ENCODE peak calls at places on chromosomes 5 and 9, in ten cellular contexts. E, N, F, V, D, H, Z, X, A and L are unnamed samples.

GRCh38 chr5:32090026-32090754 is 83.9 kb downstream of the GOLPH3 start:
- DNase-seq in E (no peak), V (no peak), F (no peak), A (no peak), X (no peak), H (no peak), Z (no peak), D (no peak), N (no peak), L (no peak)

GRCh38 chr9:104907278-104907951 is 20.5 kb downstream of the ABCA1 start:
- DNase-seq in E (no peak), D (peak; percentile 88), X (no peak), V (peak; percentile 74), N (no peak), H (peak; percentile 82), A (no peak), Z (no peak), F (no peak), L (no peak)

GRCh38 chr5:76403963-76404693 is 1.0 kb downstream of the IQGAP2 start:
- DNase-seq in Z (peak; percentile 6), H (peak; percentile 2), E (peak; percentile 28), N (peak; percentile 80), D (no peak), A (peak; percentile 66), X (peak; percentile 79), F (peak; percentile 46), V (no peak), L (peak; percentile 39)

GRCh38 chr5:26805076-26805475 is 233.3 kb downstream of the CDH9 start:
- DNase-seq in H (no peak), F (no peak), E (no peak), Z (no peak), N (no peak), V (no peak), D (no peak), X (no peak), A (no peak), L (no peak)

GRCh38 chr9:129176786-129177442 is 1.1 kb downstream of the IER5L start:
- DNase-seq in D (peak; percentile 49), E (peak; percentile 57), F (peak; percentile 42), A (peak; percentile 35), Z (no peak), X (peak; percentile 75), N (no peak), V (peak; percentile 48), H (peak; percentile 64), L (no peak)

GRCh38 chr5:112642885-112643284 is 94.8 kb upstream of the APC start:
- DNase-seq in H (no peak), E (no peak), N (no peak), A (no peak), V (no peak), Z (no peak), X (no peak), F (no peak), D (no peak), L (no peak)

GRCh38 chr5:124411089-124411488 is 335.4 kb downstream of the ZNF608 start:
- DNase-seq in E (no peak), H (peak; percentile 39), X (no peak), N (no peak), A (no peak), F (no peak), D (peak; percentile 44), Z (no peak), V (no peak), L (no peak)

GRCh38 chr9:4421847-4422246 is 68.4 kb upstream of the SLC1A1 start:
- DNase-seq in N (no peak), X (no peak), V (no peak), A (no peak), F (no peak), E (no peak), H (no peak), Z (no peak), D (no peak), L (no peak)

GRCh38 chr9:115551396-115551795 is 433.4 kb upstream of the TNC start:
- DNase-seq in N (no peak), E (no peak), A (no peak), H (peak; percentile 78), V (no peak), X (no peak), F (no peak), D (peak; percentile 17), Z (no peak), L (no peak)

GRCh38 chr9:93037476-93037971 is 21.0 kb upstream of the SUSD3 start:
- DNase-seq in F (no peak), E (no peak), X (no peak), Z (no peak), D (no peak), N (no peak), V (no peak), H (no peak), A (no peak), L (no peak)

GRCh38 chr9:19788152-19788551 is 685 bp downstream of the SLC24A2 start:
- DNase-seq in H (no peak), D (no peak), Z (no peak), A (no peak), F (no peak), X (peak; percentile 83), E (peak; percentile 27), N (no peak), V (no peak), L (no peak)

GRCh38 chr9:114738581-114739316 is 56.8 kb upstream of the TEX48 start:
- DNase-seq in H (peak; percentile 92), V (peak; percentile 52), N (peak; percentile 69), F (peak; percentile 82), X (peak; percentile 77), E (peak; percentile 71), D (peak; percentile 89), A (peak; percentile 56), Z (peak; percentile 71), L (no peak)

GRCh38 chr9:99255651-99256050 is 33.6 kb downstream of the SEC61B start:
- DNase-seq in E (no peak), N (no peak), D (no peak), H (no peak), V (no peak), X (no peak), A (no peak), Z (no peak), F (no peak), L (no peak)

GRCh38 chr9:135910757-135911156 is 3.4 kb upstream of the CAMSAP1 start:
- DNase-seq in V (no peak), A (no peak), F (no peak), D (no peak), Z (no peak), E (no peak), X (no peak), N (no peak), H (no peak), L (no peak)

GRCh38 chr9:135910197-135910596 is 2.9 kb upstream of the CAMSAP1 start:
- DNase-seq in V (no peak), H (no peak), A (no peak), E (no peak), N (no peak), Z (no peak), D (no peak), F (no peak), X (no peak), L (no peak)

GRCh38 chr9:135916998-135917397 is 9.7 kb upstream of the CAMSAP1 start:
- DNase-seq in N (no peak), D (no peak), A (no peak), H (no peak), V (no peak), X (no peak), F (no peak), E (no peak), Z (no peak), L (no peak)

GRCh38 chr9:135919318-135919717 is 12.0 kb upstream of the CAMSAP1 start:
- DNase-seq in A (no peak), F (no peak), X (no peak), V (no peak), E (no peak), D (no peak), Z (no peak), H (no peak), N (no peak), L (no peak)

DNA sequence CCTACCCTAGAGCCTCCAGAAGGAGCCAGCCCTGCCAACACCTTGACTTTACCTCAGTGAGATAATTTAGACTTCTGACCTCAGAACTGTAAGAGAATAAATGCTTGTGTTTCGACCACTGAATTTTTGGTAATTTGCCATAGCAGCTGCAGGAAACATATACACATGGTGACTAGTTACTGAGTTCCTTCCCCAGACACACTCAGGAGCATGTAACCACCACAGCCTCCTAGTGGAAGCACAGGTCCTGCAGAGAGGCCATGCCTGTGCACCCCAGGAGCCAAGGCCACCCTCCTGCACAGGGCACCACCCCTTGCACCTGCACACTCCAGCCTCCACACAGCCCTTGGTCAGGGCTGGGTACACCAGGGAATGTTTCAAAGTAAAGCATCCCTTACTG is 7.6 kb upstream of the CAMSAP1 start:
- DNase-seq in D (peak; percentile 90), V (no peak), A (no peak), H (peak; percentile 21), N (no peak), F (no peak), Z (no peak), E (no peak), X (no peak), L (no peak)
- TF ChIP-seq CTCF in D (peak; percentile 23), V (no peak), A (no peak), H (no peak), N (no peak), F (no peak), Z (no peak), E (no peak), X (no peak), L (no peak)

GRCh38 chr5:82885657-82886389 is 191.4 kb downstream of the TMEM167A start:
- DNase-seq in D (peak; percentile 20), A (no peak), E (no peak), H (peak; percentile 25), N (peak; percentile 46), V (no peak), F (no peak), X (no peak), Z (peak; percentile 4), L (no peak)
- TF ChIP-seq CTCF in D (no peak), A (no peak), E (no peak), H (no peak), N (no peak), V (no peak), F (no peak), X (no peak), Z (peak; percentile 45), L (no peak)

DNA sequence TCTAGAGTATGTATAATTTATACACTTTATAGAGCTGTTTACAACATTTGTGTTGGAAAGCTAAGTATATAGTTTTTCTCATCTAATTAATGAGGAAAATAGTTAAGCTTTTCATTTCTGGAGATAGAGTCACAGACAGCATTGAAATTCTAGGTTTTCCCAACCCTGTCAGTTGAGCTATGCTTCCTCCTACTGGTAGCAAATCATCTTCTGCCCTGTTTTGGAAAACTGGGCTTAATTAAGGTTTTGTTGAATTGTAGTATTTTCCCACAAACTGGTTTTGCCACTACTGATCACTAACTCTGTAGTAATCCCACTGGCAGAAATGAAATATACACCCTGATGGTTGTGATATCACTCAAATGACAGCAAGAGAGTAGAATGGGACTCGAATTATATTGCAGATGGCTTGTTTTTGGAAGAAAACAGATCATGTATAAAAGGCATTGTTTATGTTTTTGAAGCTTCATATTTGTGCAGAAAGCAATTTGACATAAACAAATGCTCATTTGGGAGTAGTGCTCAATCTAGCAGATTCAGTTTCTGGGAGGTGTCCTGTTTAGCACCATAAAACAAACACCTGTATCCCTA is 46.6 kb downstream of the CD180 start:
- DNase-seq in A (no peak), N (no peak), X (no peak), H (peak; percentile 64), Z (no peak), V (no peak), D (peak; percentile 48), E (no peak), F (no peak), L (no peak)
- TF ChIP-seq CTCF in A (peak; percentile 36), N (no peak), X (peak; percentile 60), H (peak; percentile 55), Z (peak; percentile 59), V (peak; percentile 46), D (peak; percentile 79), E (no peak), F (no peak), L (no peak)

GRCh38 chr5:115098041-115098702 is 71.5 kb downstream of the TRIM36 start:
- DNase-seq in Z (peak; percentile 44), X (peak; percentile 61), F (no peak), E (peak; percentile 30), A (no peak), V (no peak), D (peak; percentile 60), N (peak; percentile 61), H (peak; percentile 82), L (no peak)
- TF ChIP-seq CTCF in Z (peak; percentile 82), X (peak; percentile 77), F (peak; percentile 65), E (peak; percentile 73), A (peak; percentile 85), V (peak; percentile 43), D (peak; percentile 82), N (peak; percentile 62), H (peak; percentile 80), L (peak; percentile 42)